ENCODE peak calls at places on chromosomes 16 and 17, in four cellular contexts. R is heart left ventricle, A is stomach, L is ovary. F is an unnamed sample.

GRCh38 chr17:40605301-40605700 is 40.0 kb upstream of the CCR7 start:
- DNase-seq in R (no peak), A (no peak), L (no peak), F (no peak)

GRCh38 chr16:48184681-48185080 is 28.9 kb upstream of the ABCC12 start:
- DNase-seq in R (no peak), A (no peak), L (no peak), F (no peak)

GRCh38 chr16:60748366-60748765 is 1287.9 kb downstream of the CDH8 start:
- DNase-seq in R (no peak), A (no peak), L (no peak), F (no peak)

GRCh38 chr17:28392491-28392890 is 13.5 kb downstream of the SLC46A1 start:
- DNase-seq in R (no peak), A (no peak), L (no peak), F (no peak)

GRCh38 chr16:4315185-4316102 is at the start of gene GLIS2:
- DNase-seq in R (peak; percentile 81), A (peak; percentile 73), L (peak; percentile 83), F (peak; percentile 67)

GRCh38 chr16:23700093-23700492 is 12.9 kb downstream of the ERN2 start:
- DNase-seq in R (no peak), A (no peak), L (no peak), F (no peak)

GRCh38 chr16:4358831-4359561 is 7.9 kb upstream of the PAM16 start:
- DNase-seq in R (peak; percentile 57), A (peak; percentile 76), L (peak; percentile 65), F (peak; percentile 77)

GRCh38 chr17:36611345-36612072 is 10.1 kb downstream of the MRM1 start:
- DNase-seq in R (no peak), A (no peak), L (no peak), F (no peak)

GRCh38 chr16:85546585-85547447 is 66.3 kb upstream of the GSE1 start:
- DNase-seq in R (no peak), A (no peak), L (no peak), F (no peak)

GRCh38 chr17:8041980-8042379 is 3.1 kb downstream of the ALOX15B start:
- DNase-seq in R (no peak), A (no peak), L (no peak), F (peak; percentile 55)

GRCh38 chr17:43906951-43907424 is 348 bp downstream of the MPP2 start:
- DNase-seq in R (no peak), A (no peak), L (peak; percentile 15), F (no peak)

GRCh38 chr16:53456625-53457024 is 22.4 kb downstream of the RBL2 start:
- DNase-seq in R (no peak), A (no peak), L (no peak), F (no peak)

GRCh38 chr17:58344047-58344790 is 7.8 kb downstream of the SUPT4H1 start:
- DNase-seq in R (no peak), A (peak; percentile 53), L (no peak), F (no peak)

GRCh38 chr17:44844390-44844830 is 3.3 kb upstream of the HIGD1B start:
- DNase-seq in R (peak; percentile 73), A (no peak), L (no peak), F (no peak)

DNA sequence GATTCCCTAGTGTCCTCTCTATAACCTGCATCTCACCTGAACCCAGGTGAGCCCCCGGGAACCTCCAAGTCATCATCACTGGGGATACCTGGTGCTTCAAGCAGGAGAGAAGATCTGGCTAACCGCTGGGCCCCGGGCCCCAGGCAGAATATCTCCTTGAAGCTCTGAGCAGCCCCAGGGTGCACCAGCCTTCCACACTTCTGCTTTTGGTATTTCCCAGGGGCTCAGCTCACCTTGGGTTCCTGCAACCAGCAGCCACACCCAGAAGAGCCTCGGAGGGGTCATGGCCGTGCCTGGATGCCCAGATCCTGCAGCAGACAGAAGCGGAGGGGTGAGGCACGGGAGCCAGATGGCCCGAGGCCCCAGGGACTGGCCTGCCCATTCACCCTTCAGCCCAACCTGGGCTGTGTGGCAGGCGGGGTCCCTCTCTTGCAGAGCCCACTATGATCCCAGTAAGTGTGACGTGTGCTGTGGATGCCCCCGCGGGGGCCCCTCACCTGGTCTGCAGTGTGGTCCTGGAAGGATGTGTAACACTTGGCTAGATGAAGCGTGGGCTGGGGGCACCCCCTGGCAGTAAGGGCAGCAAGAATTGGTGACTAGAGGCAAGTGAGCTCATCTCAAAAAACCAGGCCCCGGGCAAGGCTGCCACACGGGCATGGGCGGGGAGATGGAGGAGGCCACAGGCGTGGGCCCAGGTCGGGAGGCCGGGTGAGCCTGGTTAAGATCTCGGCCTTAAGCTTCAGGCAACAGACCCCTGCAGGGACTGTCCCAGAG is 2.6 kb downstream of the LGALS3BP start:
- DNase-seq in R (no peak), A (no peak), L (no peak), F (no peak)
- H3K4me1 ChIP-seq in R (peaks cover 75% of the 10 kb centered on the region), A (peaks cover 76% of the 10 kb centered on the region), L (peaks cover 34% of the 10 kb centered on the region), F (peaks cover 42% of the 10 kb centered on the region)

DNA sequence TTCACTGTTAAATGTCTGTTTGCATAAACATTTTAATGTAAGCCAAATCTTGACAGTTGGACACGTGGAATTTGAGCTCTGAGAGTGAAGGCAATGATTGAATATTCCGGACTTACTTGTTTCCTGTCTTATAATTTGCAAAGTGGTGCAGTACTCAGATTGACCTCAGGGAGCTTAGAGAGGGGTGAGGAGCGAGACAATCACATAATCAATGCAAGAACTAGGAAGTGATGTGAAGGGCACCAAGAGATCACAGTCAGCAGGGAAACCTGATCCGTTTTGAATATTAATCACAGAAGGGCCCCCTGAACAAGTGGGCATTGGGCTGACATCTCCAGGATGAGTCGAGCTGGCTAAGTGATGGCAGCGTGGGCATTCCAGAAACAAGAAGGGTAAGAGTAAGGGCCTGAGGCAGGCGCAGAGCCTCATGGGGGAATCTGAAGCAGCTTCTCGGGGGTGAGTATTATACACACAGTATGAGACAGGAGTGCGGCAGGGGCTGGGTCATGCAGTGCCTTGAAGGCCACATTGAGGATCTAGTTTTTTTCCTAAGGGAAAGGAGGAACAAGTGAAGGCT is 26.1 kb downstream of the TEX2 start:
- DNase-seq in R (no peak), A (no peak), L (no peak), F (no peak)
- TF ChIP-seq CTCF in R (no peak), A (no peak), L (no peak), F (no peak)

GRCh38 chr17:38605230-38605851 is 411 bp downstream of the SRCIN1 start:
- DNase-seq in R (no peak), A (no peak), L (no peak), F (no peak)
- H3K4me1 ChIP-seq in R (peaks cover 26% of the 10 kb centered on the region), A (peaks cover 39% of the 10 kb centered on the region), L (peaks cover 6% of the 10 kb centered on the region), F (peaks cover 40% of the 10 kb centered on the region)

DNA sequence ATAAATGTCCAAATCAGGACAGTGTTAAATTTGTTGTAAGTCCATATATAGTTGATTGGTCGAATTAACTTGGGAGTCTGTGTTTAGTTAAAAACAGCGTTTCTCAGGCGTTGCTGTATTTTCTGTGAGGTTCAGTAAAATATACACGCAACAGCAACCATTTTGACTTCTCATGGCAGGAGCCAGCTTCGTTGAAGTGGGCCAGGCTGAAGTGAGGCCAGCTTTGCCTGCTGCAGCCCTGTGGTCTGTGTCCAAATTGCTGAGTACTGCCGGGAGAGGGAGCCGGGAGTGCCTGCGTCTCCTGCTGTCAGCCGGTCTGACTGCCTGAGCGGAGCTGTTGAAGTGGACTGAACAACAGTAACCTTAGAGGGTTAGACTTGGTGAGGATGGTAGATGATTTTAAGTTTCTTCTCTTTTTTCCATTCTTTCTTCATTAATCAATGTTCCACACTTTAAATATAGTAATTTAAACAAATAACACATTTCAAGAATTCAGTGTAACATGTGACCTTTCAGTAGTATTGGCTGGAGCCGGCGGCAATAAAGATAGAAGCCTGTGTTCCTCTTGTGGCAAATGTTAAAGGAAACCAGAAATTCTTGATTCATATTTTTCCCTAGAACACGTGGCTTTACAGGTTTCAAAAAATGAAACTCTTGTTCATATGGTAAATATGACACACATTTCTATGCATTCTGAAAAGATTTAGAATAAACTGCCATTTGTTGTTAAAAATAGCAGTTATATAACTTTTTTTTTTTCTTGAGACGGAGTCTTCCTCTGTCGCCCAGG is 37.0 kb upstream of the ZNF750 start:
- DNase-seq in R (peak; percentile 91), A (peak; percentile 86), L (peak; percentile 70), F (peak; percentile 92)
- TF ChIP-seq CTCF in R (peak; percentile 55), A (peak; percentile 47), L (peak; percentile 59), F (peak; percentile 50)